ENCODE peak calls at places on chromosomes 11 and 22, in four cellular contexts. Z, D, V and Y are unnamed samples.
A peak's percentile ranks its signal among the peaks of the same experiment; 100 is the strongest.

GRCh38 chr11:65471410-65471762 is 27.5 kb upstream of the MALAT1 start:
- DNase-seq in Z (peak; percentile 56), D (peak; percentile 61), V (no peak), Y (no peak)

GRCh38 chr22:38730411-38730871 is 24.7 kb downstream of the GTPBP1 start:
- DNase-seq in Z (no peak), D (no peak), V (no peak), Y (no peak)

GRCh38 chr11:68002943-68003845 is 703 bp downstream of the UNC93B1 start:
- DNase-seq in Z (peak; percentile 29), D (peak; percentile 47), V (no peak), Y (peak; percentile 55)

GRCh38 chr11:122293298-122294023 is 177.4 kb upstream of the BLID start:
- DNase-seq in Z (no peak), D (peak; percentile 19), V (no peak), Y (no peak)

GRCh38 chr11:134342572-134343340 is 11.0 kb downstream of the GLB1L2 start:
- DNase-seq in Z (no peak), D (no peak), V (no peak), Y (no peak)

GRCh38 chr11:92123540-92123939 is 101.1 kb upstream of the FAT3 start:
- DNase-seq in Z (no peak), D (peak; percentile 17), V (no peak), Y (no peak)

GRCh38 chr11:11250470-11250869 is 102.6 kb downstream of the CSNK2A3 start:
- DNase-seq in Z (no peak), D (no peak), V (no peak), Y (no peak)

GRCh38 chr11:47425611-47426010 is 628 bp downstream of the PSMC3 start:
- DNase-seq in Z (no peak), D (no peak), V (no peak), Y (no peak)

GRCh38 chr11:77250881-77251640 is 50.4 kb downstream of the GDPD4 start:
- DNase-seq in Z (no peak), D (peak; percentile 87), V (no peak), Y (no peak)
- TF ChIP-seq CTCF in Z (no peak), D (no peak), V (no peak), Y (no peak)

GRCh38 chr22:24270556-24271405 is at the start of gene SPECC1L:
- DNase-seq in Z (peak; percentile 96), D (peak; percentile 96), V (peak; percentile 84), Y (peak; percentile 95)
- TF ChIP-seq CTCF in Z (no peak), D (no peak), V (peak; percentile 17), Y (no peak)

GRCh38 chr22:19222242-19223005 is 43.9 kb upstream of the SLC25A1 start:
- DNase-seq in Z (no peak), D (no peak), V (no peak), Y (no peak)

GRCh38 chr22:19216579-19216978 is 38.0 kb upstream of the SLC25A1 start:
- DNase-seq in Z (no peak), D (no peak), V (no peak), Y (no peak)

GRCh38 chr22:19220867-19221266 is 42.3 kb upstream of the SLC25A1 start:
- DNase-seq in Z (no peak), D (no peak), V (no peak), Y (no peak)

GRCh38 chr22:19215360-19215759 is 36.8 kb upstream of the SLC25A1 start:
- DNase-seq in Z (no peak), D (no peak), V (no peak), Y (no peak)

GRCh38 chr22:19218541-19219233 is 40.2 kb upstream of the SLC25A1 start:
- DNase-seq in Z (no peak), D (no peak), V (no peak), Y (no peak)
- TF ChIP-seq CTCF in Z (no peak), D (no peak), V (no peak), Y (no peak)

GRCh38 chr11:57491371-57492061 is 24.0 kb downstream of the SLC43A1 start:
- DNase-seq in Z (peak; percentile 70), D (peak; percentile 26), V (no peak), Y (peak; percentile 54)

GRCh38 chr11:57487021-57487778 is 26.9 kb downstream of the RTN4RL2 start:
- DNase-seq in Z (no peak), D (no peak), V (no peak), Y (no peak)

GRCh38 chr11:57487920-57488319 is 27.6 kb downstream of the SLC43A1 start:
- DNase-seq in Z (no peak), D (no peak), V (no peak), Y (no peak)

GRCh38 chr11:57493507-57494503 is 21.7 kb downstream of the SLC43A1 start:
- DNase-seq in Z (peak; percentile 62), D (peak; percentile 73), V (no peak), Y (peak; percentile 76)

GRCh38 chr11:57490456-57491248 is 24.9 kb downstream of the SLC43A1 start:
- DNase-seq in Z (no peak), D (peak; percentile 76), V (no peak), Y (no peak)
- TF ChIP-seq CTCF in Z (no peak), D (no peak), V (no peak), Y (no peak)

DNA sequence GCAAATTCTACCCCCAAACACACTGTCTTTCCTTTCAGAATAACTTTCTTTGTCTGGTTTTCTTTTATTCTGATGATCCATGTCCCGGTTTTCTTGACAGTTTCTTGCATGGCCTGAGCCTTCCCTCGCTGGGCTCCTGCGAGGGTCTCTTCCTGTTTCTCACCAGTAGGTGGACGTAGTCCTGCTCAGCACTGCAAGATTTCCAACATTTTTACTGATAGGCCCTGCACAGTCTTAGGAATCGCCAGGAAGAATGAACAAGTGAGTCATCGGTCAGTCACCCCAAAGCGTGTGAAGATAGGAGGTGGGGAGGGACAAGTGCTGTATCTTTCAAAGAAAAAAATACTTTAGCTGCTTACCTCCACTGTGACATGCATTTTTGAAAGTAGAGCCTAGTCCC is 16.9 kb upstream of the KIRREL3 start:
- DNase-seq in Z (peak; percentile 45), D (peak; percentile 32), V (no peak), Y (peak; percentile 35)
- TF ChIP-seq CTCF in Z (peak; percentile 67), D (no peak), V (peak; percentile 37), Y (peak; percentile 61)

DNA sequence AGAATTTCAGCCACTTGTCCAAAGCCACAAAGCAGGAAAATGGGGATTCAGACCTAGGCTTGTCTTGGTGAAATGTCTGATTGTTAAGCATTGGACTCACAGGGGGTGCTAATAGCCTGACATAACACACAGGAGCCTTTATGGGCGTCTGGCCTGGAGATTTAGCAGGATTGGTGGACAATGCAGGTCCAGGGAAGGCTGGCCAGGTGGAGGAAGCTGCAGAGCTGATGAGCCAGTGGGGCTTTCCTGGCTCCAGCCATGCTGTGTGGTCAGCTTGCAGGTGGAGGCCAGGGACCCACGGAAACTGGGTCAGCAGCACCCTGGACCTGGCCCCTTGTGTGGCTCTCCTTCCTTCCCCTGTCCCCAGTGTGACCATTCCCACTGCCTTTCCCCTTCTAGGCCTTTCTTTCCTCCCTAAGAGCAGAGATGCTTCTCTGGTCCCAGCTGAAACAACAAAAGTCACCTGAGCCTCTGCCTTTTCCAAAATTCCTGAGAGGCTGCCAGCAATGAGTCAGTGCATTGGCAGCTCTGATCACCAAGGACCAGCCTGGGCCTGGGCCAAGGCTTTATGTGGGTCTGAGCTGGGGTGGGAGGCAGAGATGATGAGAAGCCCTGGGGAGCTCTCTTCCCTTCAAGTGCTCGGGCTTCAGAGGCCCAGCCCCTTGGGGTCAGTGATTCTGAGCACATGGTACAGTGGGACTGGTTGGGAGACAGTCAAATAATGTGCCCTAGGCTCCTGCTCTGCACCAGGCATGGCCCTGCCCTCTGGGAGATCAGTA is 85.2 kb downstream of the CCDC81 start:
- DNase-seq in Z (no peak), D (peak; percentile 81), V (no peak), Y (no peak)
- TF ChIP-seq CTCF in Z (no peak), D (no peak), V (no peak), Y (no peak)

GRCh38 chr11:108825381-108825780 is 160.5 kb downstream of the DDX10 start:
- DNase-seq in Z (no peak), D (peak; percentile 56), V (no peak), Y (no peak)
- TF ChIP-seq CTCF in Z (no peak), D (peak; percentile 14), V (no peak), Y (no peak)

DNA sequence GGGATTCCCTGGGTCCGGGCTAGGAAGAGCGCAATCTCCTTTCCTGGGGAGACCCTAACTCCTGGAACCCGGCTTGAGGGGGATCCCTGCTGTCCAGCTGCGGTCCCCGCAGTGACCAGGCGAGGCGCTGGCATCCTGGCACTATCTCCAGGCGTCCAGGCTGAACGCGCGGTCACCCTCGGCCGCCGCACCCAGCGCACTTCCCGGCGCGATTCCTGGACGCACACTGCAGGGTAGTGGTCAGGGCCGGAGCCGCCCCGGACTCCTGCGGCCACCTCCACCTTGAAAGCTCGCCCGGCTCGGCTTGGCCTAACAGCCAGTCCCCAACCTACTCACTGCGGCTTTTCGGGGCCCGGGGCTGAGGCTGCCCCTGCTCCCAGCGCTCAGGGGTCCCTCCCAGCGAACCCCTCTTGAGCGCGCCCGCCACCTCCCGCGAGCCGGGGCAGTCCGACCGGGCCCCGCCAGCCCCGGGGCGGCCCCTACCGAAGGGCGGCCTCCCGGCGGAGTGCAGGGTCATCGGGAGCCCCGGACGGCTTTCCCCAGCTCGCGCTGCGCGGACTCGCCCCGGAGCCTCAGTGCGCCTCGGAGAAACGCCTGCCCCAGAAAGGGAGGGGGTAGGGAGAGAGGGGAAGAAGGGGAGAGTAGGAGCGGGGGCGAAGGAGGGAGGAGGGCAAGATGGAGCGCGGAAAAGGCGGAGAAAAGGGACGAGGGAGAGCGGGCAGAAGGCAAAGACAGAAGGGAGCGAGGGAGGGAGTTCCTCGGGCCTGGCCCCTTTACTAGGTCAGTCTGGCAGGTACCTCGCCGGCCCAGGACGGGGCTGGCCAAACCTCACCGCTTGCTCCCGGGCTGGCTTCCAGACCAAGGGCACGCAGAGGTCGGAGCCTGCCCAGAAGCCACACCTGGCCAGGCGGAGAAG is 1.0 kb downstream of the POU2AF3 start:
- DNase-seq in Z (peak; percentile 75), D (peak; percentile 9), V (no peak), Y (peak; percentile 78)
- TF ChIP-seq CTCF in Z (peak; percentile 57), D (peak; percentile 40), V (peak; percentile 63), Y (peak; percentile 59)